ENCODE peak calls at places on chromosome 22, in eight cellular contexts. E is cardiac muscle cell; N is mammary epithelial cell; Y is esophagus squamous epithelium; Q is CD4-positive, CD25-positive, alpha-beta regulatory T cell; S is sigmoid colon; I is CD8-positive, alpha-beta T cell; L is uterus. Z is an unnamed sample.
A peak's percentile ranks its signal among the peaks of the same experiment; 100 is the strongest.

GRCh38 chr22:29443452-29443851 is 5.1 kb downstream of the RFPL1 start:
- DNase-seq in E (no peak), N (peak; percentile 8), Y (no peak), Q (no peak), S (no peak), I (no peak), L (no peak), Z (no peak)

GRCh38 chr22:44659140-44659539 is 42.9 kb upstream of the PRR5 start:
- DNase-seq in E (no peak), N (no peak), Y (no peak), Q (no peak), S (peak; percentile 77), I (no peak), L (no peak), Z (no peak)

GRCh38 chr22:21922370-21923162 is 30.1 kb downstream of the PPM1F start:
- DNase-seq in E (no peak), N (no peak), Y (no peak), Q (no peak), S (no peak), I (no peak), L (no peak), Z (no peak)

GRCh38 chr22:30881361-30882180 is 87.0 kb downstream of the MORC2 start:
- DNase-seq in E (peak; percentile 81), N (no peak), Y (no peak), Q (no peak), S (no peak), I (no peak), L (no peak), Z (peak; percentile 79)

GRCh38 chr22:29480512-29481264 is 670 bp downstream of the NEFH start:
- DNase-seq in E (peak; percentile 82), N (peak; percentile 42), Y (no peak), Q (peak; percentile 7), S (no peak), I (no peak), L (no peak), Z (no peak)

GRCh38 chr22:41822289-41823057 is 10.4 kb upstream of the SREBF2 start:
- DNase-seq in E (no peak), N (peak; percentile 86), Y (no peak), Q (peak; percentile 32), S (no peak), I (no peak), L (no peak), Z (no peak)

GRCh38 chr22:50192056-50192824 is 6.5 kb downstream of the TRABD start:
- DNase-seq in E (no peak), N (peak; percentile 32), Y (no peak), Q (no peak), S (no peak), I (no peak), L (no peak), Z (no peak)

GRCh38 chr22:41768420-41768819 is 32.1 kb upstream of the CCDC134 start:
- DNase-seq in E (no peak), N (peak; percentile 58), Y (no peak), Q (no peak), S (no peak), I (no peak), L (no peak), Z (no peak)

GRCh38 chr22:22901578-22902218 is 14.1 kb downstream of the IGLL5 start:
- DNase-seq in E (no peak), N (no peak), Y (no peak), Q (no peak), S (no peak), I (no peak), L (no peak), Z (no peak)

GRCh38 chr22:22088658-22089458 is 106.3 kb upstream of the TOP3B start:
- DNase-seq in E (no peak), N (no peak), Y (no peak), Q (no peak), S (no peak), I (no peak), L (no peak), Z (no peak)

GRCh38 chr22:18091478-18091877 is 13.7 kb downstream of the PEX26 start:
- DNase-seq in E (no peak), N (no peak), Y (no peak), Q (no peak), S (no peak), I (no peak), L (peak; percentile 27), Z (no peak)
- H3K4me3 ChIP-seq in E (no peak overlapping the region), N (peak overlapping the region; percentile 49), Y (peak overlapping the region; percentile 14), Q (no peak overlapping the region), S (peak overlapping the region; percentile 31), I (no peak overlapping the region), L (peak overlapping the region; percentile 29), Z (no peak overlapping the region)

GRCh38 chr22:26534874-26535470 is 22.7 kb upstream of the TFIP11 start:
- DNase-seq in E (no peak), N (no peak), Y (no peak), Q (no peak), S (no peak), I (no peak), L (no peak), Z (no peak)
- H3K4me1 ChIP-seq in E (peaks cover 13% of the 10 kb centered on the region), N (peaks cover 10% of the 10 kb centered on the region), Y (peaks cover 44% of the 10 kb centered on the region), Q (peaks cover 2% of the 10 kb centered on the region), S (no peaks in the 10 kb centered on the region), I (peaks cover 7% of the 10 kb centered on the region), L (no peaks in the 10 kb centered on the region), Z (no peaks in the 10 kb centered on the region)

DNA sequence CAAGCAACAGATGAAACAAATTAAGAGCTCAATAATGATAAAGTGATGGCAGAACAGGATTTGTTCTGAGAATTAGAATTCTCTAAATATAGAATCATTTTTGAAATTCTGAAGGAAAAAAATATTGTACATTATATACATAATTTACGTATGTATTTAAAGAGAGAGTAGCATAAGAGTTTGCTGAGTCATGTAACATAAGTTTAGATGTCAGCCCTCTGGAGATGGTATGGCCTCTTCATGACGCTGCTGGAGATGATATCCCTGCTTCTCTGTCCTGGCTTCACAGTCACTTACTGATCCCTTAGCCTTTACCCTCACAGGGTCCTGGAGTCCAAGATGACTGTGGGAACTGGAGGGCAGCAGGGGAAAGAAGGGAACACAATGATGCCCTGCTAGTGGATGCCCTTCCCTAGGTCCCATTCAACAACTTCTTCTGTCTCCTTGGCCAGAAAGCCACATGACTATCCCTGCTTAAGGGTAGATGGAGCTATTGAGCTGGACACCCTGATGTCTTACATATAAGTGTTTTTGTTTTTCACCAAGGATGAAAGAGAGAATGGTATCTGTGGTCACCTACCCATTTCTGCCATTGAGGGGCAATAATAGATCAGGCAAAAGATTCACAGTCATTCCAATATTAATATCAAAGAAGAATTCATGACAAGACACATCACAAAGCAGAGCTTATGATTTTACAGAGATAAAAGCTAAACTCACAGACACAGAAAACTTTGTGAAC is 753.1 kb downstream of the TBC1D22A start:
- DNase-seq in E (no peak), N (no peak), Y (no peak), Q (no peak), S (no peak), I (no peak), L (no peak), Z (no peak)
- H3K4me3 ChIP-seq in E (no peak overlapping the region), N (no peak overlapping the region), Y (no peak overlapping the region), Q (no peak overlapping the region), S (no peak overlapping the region), I (no peak overlapping the region), L (no peak overlapping the region), Z (no peak overlapping the region)

DNA sequence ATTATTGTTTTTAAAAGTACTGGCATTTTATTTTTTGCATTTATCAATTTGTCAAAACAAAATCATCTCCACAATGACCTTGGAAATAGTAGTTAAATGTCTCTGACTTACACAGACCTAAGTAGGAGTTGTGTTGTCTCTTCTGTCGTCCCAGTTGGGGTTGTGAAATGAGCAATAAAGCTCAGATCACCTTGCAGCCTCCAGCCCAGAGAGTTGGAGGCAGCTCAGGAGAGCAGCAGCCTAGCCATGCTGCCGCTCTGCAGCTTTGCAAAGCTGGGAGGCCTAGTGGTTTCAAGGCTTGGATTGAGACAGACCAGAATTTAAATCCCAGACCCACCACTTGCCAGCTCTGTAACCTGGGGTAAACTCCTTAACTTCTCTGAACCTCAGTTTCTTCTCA is 65.2 kb upstream of the CRYBB3 start:
- DNase-seq in E (no peak), N (no peak), Y (no peak), Q (no peak), S (no peak), I (no peak), L (no peak), Z (no peak)
- H3K4me1 ChIP-seq in E (no peaks in the 10 kb centered on the region), N (peaks cover 11% of the 10 kb centered on the region), Y (peaks cover 100% of the 10 kb centered on the region), Q (no peaks in the 10 kb centered on the region), S (no peaks in the 10 kb centered on the region), I (no peaks in the 10 kb centered on the region), L (no peaks in the 10 kb centered on the region), Z (no peaks in the 10 kb centered on the region)

GRCh38 chr22:24146190-24146616 is 35.1 kb upstream of the SUSD2 start:
- DNase-seq in E (peak; percentile 67), N (no peak), Y (no peak), Q (no peak), S (peak; percentile 83), I (no peak), L (peak; percentile 45), Z (peak; percentile 80)
- H3K4me3 ChIP-seq in E (no peak overlapping the region), N (no peak overlapping the region), Y (no peak overlapping the region), Q (peak overlapping the region; percentile 26), S (no peak overlapping the region), I (no peak overlapping the region), L (no peak overlapping the region), Z (no peak overlapping the region)

DNA sequence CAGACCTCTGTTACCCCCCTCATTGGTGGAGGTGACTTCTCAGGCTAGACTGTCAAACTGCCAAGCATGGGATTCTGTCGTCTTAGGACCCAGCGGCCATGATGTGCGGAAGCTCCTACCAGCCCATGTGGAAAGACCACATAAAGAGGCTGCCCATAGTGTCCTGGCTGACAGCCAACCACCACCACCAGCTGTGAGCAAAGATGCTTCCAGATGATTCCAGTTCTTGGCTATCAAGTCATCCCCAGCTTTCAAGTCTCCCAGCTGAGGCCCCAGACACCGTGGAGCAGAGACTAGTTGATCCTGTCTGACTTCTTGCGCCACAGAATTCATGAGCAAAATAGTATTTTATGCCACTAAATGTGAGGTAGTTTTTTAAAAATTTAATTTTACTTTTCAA is 32.9 kb downstream of the SCUBE1 start:
- DNase-seq in E (no peak), N (no peak), Y (no peak), Q (no peak), S (no peak), I (no peak), L (no peak), Z (no peak)
- H3K4me1 ChIP-seq in E (peaks cover 31% of the 10 kb centered on the region), N (no peaks in the 10 kb centered on the region), Y (peaks cover 51% of the 10 kb centered on the region), Q (no peaks in the 10 kb centered on the region), S (no peaks in the 10 kb centered on the region), I (no peaks in the 10 kb centered on the region), L (no peaks in the 10 kb centered on the region), Z (no peaks in the 10 kb centered on the region)